ENCODE peak calls at places on chromosomes 5 and 9, in five cellular contexts. N is lung; P is mammary epithelial cell; Q is naive thymus-derived CD4-positive, alpha-beta T cell; O is right atrium auricular region. F is an unnamed sample.

GRCh38 chr5:179194201-179194910 is 134.2 kb downstream of the ZNF354C start:
- DNase-seq in N (no peak), P (no peak), Q (no peak), O (no peak), F (no peak)

GRCh38 chr5:143004361-143004802 is 234.2 kb downstream of the ARHGAP26 start:
- DNase-seq in N (no peak), P (no peak), Q (no peak), O (no peak), F (no peak)

GRCh38 chr5:42552597-42552996 is 129.4 kb downstream of the GHR start:
- DNase-seq in N (no peak), P (no peak), Q (no peak), O (no peak), F (no peak)

GRCh38 chr5:177134653-177135225 is 1.2 kb downstream of the NSD1 start:
- DNase-seq in N (no peak), P (no peak), Q (no peak), O (no peak), F (peak)

GRCh38 chr9:36450110-36450732 is 50.2 kb upstream of the RNF38 start:
- DNase-seq in N (no peak), P (peak), Q (no peak), O (no peak), F (peak)

GRCh38 chr9:85228111-85228855 is 513.5 kb downstream of the AGTPBP1 start:
- DNase-seq in N (no peak), P (no peak), Q (no peak), O (no peak), F (no peak)

GRCh38 chr5:139677404-139678282 is 29.5 kb downstream of the CXXC5 start:
- DNase-seq in N (no peak), P (no peak), Q (no peak), O (no peak), F (no peak)

GRCh38 chr5:158976035-158976434 is 123.7 kb downstream of the EBF1 start:
- DNase-seq in N (no peak), P (peak), Q (no peak), O (no peak), F (peak)

GRCh38 chr5:14305045-14305444 is 161.9 kb downstream of the TRIO start:
- DNase-seq in N (no peak), P (peak), Q (no peak), O (no peak), F (peak)

GRCh38 chr5:154487541-154487940 is 9.5 kb upstream of the HAND1 start:
- DNase-seq in N (no peak), P (no peak), Q (peak), O (no peak), F (no peak)

GRCh38 chr5:56607074-56607473 is 208.3 kb upstream of the MAP3K1 start:
- DNase-seq in N (no peak), P (no peak), Q (no peak), O (no peak), F (no peak)

GRCh38 chr5:164868761-164869160 is 1363.3 kb downstream of the MAT2B start:
- DNase-seq in N (no peak), P (no peak), Q (no peak), O (no peak), F (no peak)

GRCh38 chr9:100589582-100589981 is 11.7 kb downstream of the CAVIN4 start:
- DNase-seq in N (no peak), P (peak), Q (no peak), O (no peak), F (no peak)

GRCh38 chr9:131521822-131522221 is 9.2 kb downstream of the UCK1 start:
- DNase-seq in N (no peak), P (no peak), Q (no peak), O (no peak), F (no peak)

GRCh38 chr5:65873181-65873580 is 53.2 kb upstream of the ERBIN start:
- DNase-seq in N (no peak), P (peak), Q (no peak), O (no peak), F (no peak)

GRCh38 chr5:147180751-147181150 is 54.1 kb upstream of the STK32A start:
- DNase-seq in N (no peak), P (no peak), Q (no peak), O (no peak), F (no peak)

GRCh38 chr5:141758316-141758965 is 76.4 kb upstream of the ARAP3 start:
- DNase-seq in N (no peak), P (no peak), Q (no peak), O (no peak), F (no peak)

GRCh38 chr5:92402045-92402444 is 1018.9 kb upstream of the ARRDC3 start:
- DNase-seq in N (no peak), P (peak), Q (no peak), O (no peak), F (no peak)

GRCh38 chr9:136740971-136741884 is 1.5 kb downstream of the LCN10 start:
- DNase-seq in N (no peak), P (no peak), Q (peak), O (no peak), F (peak)

GRCh38 chr5:108345541-108346171 is 36.2 kb downstream of the FBXL17 start:
- DNase-seq in N (no peak), P (peak), Q (no peak), O (no peak), F (peak)

GRCh38 chr9:86406366-86406765 is 52.2 kb upstream of the TUT7 start:
- DNase-seq in N (no peak), P (peak), Q (no peak), O (no peak), F (peak)

GRCh38 chr5:40853632-40854192 is 12.5 kb downstream of the CARD6 start:
- DNase-seq in N (no peak), P (no peak), Q (no peak), O (no peak), F (no peak)

GRCh38 chr9:70352356-70352755 is 62.1 kb downstream of the KLF9 start:
- DNase-seq in N (no peak), P (no peak), Q (no peak), O (no peak), F (peak)

GRCh38 chr9:78054180-78054579 is 22.6 kb upstream of the GNAQ start:
- DNase-seq in N (no peak), P (peak), Q (no peak), O (no peak), F (no peak)

GRCh38 chr5:39520232-39520572 is 95.4 kb upstream of the DAB2 start:
- DNase-seq in N (no peak), P (no peak), Q (no peak), O (no peak), F (peak)

GRCh38 chr9:129944501-129945116 is 98.4 kb downstream of the FNBP1 start:
- DNase-seq in N (no peak), P (no peak), Q (peak), O (peak), F (no peak)

GRCh38 chr9:86909388-86909787 is 37.9 kb downstream of the GAS1 start:
- DNase-seq in N (no peak), P (no peak), Q (no peak), O (no peak), F (peak)

GRCh38 chr5:74943905-74944304 is 77.7 kb upstream of the FAM169A start:
- DNase-seq in N (no peak), P (no peak), Q (no peak), O (no peak), F (no peak)

GRCh38 chr5:172438304-172438652 is 16.0 kb downstream of the SH3PXD2B start:
- DNase-seq in N (no peak), P (no peak), Q (no peak), O (no peak), F (no peak)

GRCh38 chr9:130433168-130433946 is 11.4 kb upstream of the ASS1 start:
- DNase-seq in N (no peak), P (peak), Q (peak), O (no peak), F (peak)

GRCh38 chr5:939368-939767 is 46.7 kb downstream of the TRIP13 start:
- DNase-seq in N (no peak), P (no peak), Q (no peak), O (no peak), F (no peak)

GRCh38 chr9:129113645-129114304 is 2.6 kb downstream of the PTPA start:
- DNase-seq in N (no peak), P (no peak), Q (no peak), O (no peak), F (no peak)

GRCh38 chr5:76210946-76211345 is 127.8 kb downstream of the SV2C start:
- DNase-seq in N (no peak), P (no peak), Q (no peak), O (no peak), F (no peak)

DNA sequence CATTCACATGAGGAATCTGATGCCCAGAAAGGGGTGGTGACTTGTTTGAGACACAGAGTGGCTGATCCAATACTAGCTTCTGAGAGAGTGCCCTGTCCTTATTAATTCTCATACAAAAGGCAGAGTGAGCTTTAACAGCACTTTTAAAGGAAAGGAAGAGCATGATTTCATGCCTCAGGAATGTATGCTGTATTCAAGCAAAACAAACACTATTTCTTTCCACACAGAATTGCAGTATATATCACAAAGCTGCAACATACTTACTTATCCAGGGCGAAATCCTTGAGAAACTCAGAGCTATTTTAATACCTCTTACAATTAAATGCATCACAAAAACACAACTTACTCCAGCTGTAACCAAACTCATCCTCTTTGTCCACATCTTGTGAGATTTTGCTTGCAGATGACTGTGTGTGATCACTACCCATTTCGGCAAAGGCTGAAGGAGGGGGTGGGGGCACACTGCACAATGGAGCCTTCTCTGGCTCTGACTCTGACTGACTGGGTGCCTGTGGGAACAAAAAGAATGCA is 139.8 kb downstream of the MPDZ start:
- DNase-seq in N (no peak), P (peak), Q (no peak), O (no peak), F (peak)
- H3K4me3 ChIP-seq in N (no peak), P (peak), Q (no peak), O (no peak), F (peak)

GRCh38 chr5:149128023-149128875 is 13.0 kb upstream of the ABLIM3 start:
- DNase-seq in N (no peak), P (no peak), Q (no peak), O (no peak), F (no peak)
- H3K4me3 ChIP-seq in N (no peak), P (no peak), Q (no peak), O (no peak), F (no peak)

GRCh38 chr5:1950096-1950707 is 67.5 kb upstream of the IRX4 start:
- DNase-seq in N (no peak), P (no peak), Q (no peak), O (no peak), F (no peak)

GRCh38 chr5:1950708-1951103 is 68.0 kb upstream of the IRX4 start:
- DNase-seq in N (no peak), P (peak), Q (no peak), O (no peak), F (no peak)

GRCh38 chr5:1951165-1951816 is 68.6 kb upstream of the IRX4 start:
- DNase-seq in N (no peak), P (no peak), Q (no peak), O (no peak), F (no peak)

GRCh38 chr5:1952021-1952420 is 69.3 kb upstream of the IRX4 start:
- DNase-seq in N (no peak), P (no peak), Q (no peak), O (no peak), F (no peak)

DNA sequence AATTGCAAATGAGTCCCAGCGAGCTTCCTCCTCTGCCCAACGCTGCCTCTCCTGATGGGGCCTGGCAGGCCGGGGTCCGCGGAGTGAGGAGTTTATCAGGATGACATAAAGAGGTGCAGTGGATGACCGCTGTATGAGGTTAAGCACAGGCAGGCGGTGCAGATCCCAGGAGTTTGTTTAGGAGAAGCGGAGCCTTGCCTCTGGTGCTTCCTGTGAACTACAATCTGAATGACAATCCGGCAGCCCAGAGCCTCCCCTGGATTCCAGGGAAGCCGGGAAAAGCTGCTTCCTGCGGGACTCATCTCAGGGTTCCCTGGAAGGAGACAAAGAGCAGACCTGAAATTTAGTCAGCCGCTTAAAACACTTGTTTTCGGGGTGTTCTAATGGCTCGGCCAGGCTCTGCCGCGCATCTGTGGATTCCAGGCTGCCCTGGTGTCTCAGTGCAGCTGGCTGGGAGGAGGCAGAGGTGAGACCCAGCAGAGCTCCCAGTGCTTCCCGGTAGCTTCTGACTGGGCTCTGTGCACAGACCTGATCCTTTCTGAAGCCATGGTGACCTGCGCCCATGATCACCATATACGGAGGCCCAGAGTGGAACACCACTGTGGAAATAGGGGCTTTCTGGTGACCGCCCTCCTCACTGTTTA is 69.9 kb upstream of the IRX4 start:
- DNase-seq in N (no peak), P (no peak), Q (no peak), O (no peak), F (no peak)
- H3K4me3 ChIP-seq in N (no peak), P (no peak), Q (no peak), O (no peak), F (no peak)

DNA sequence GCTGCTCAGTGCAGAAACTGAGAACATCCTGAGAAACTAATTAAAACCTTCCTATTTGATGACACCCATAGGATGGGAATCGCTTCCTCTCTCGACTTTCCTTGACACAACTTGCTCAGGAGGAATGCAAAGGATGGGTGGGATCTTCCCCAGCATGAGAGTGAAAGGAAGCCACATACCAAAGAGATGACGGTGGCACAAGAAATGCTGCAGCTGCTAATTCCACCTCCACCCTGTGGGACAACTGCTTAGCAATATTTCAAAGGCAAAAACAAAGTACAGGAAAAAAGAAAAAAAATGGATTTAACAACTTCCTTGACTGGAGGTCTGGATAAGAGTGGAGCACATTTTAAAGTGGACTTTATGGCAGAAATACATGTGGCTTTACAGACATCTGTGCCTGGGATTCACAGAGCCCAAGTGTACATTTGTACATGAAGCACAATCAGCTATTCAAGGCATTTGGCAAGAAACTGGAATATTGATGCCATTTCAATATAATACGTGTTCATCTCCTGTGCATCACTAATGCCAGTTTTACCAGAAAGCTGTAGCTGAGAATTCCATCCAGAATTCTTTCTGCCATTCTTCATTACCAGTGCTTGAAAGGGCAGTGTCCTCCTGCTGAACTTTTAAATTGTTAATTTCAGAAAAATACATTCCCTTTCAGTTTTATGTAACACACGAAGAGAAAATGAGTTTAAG is 359.2 kb upstream of the ACTBL2 start:
- DNase-seq in N (no peak), P (peak), Q (no peak), O (no peak), F (peak)
- H3K4me3 ChIP-seq in N (no peak), P (no peak), Q (no peak), O (no peak), F (no peak)

GRCh38 chr9:134026561-134026960 is 1.3 kb downstream of the BRD3OS start:
- DNase-seq in N (no peak), P (no peak), Q (no peak), O (no peak), F (no peak)
- H3K4me3 ChIP-seq in N (no peak), P (peak), Q (no peak), O (no peak), F (peak)